ENCODE peak calls at places on chromosomes 3 and 15, in eight cellular contexts. W is GM12878, T is HCT116, C is HL-60, G is GM23338, B is HepG2, Y is SK-N-SH, Z is K562. I is an unnamed sample.

GRCh38 chr15:61393949-61394348 is 164.8 kb upstream of the RORA start:
- DNase-seq in W (no peak), T (no peak), C (no peak), G (no peak), B (no peak), Y (no peak), Z (no peak), I (no peak)

GRCh38 chr3:100073555-100074307 is 40.6 kb downstream of the FILIP1L start:
- DNase-seq in W (no peak), T (no peak), C (no peak), G (peak; percentile 58), B (no peak), Y (no peak), Z (no peak), I (no peak)

GRCh38 chr15:31811641-31812040 is 218.7 kb upstream of the CHRNA7 start:
- DNase-seq in W (no peak), T (no peak), C (no peak), G (no peak), B (no peak), Y (no peak), Z (no peak), I (no peak)

GRCh38 chr15:89034305-89034704 is 54.0 kb upstream of the ABHD2 start:
- DNase-seq in W (no peak), T (peak; percentile 29), C (no peak), G (no peak), B (peak; percentile 12), Y (no peak), Z (no peak), I (no peak)

GRCh38 chr3:187807086-187807862 is 62.0 kb upstream of the BCL6 start:
- DNase-seq in W (no peak), T (no peak), C (no peak), G (no peak), B (no peak), Y (no peak), Z (no peak), I (no peak)

GRCh38 chr3:41431386-41431785 is 232.1 kb downstream of the CTNNB1 start:
- DNase-seq in W (no peak), T (no peak), C (no peak), G (no peak), B (no peak), Y (no peak), Z (no peak), I (no peak)

GRCh38 chr3:193008654-193009053 is 91.0 kb upstream of the MB21D2 start:
- DNase-seq in W (no peak), T (no peak), C (no peak), G (no peak), B (no peak), Y (no peak), Z (no peak), I (no peak)

GRCh38 chr3:132344666-132345280 is 27.6 kb downstream of the ACP3 start:
- DNase-seq in W (no peak), T (peak; percentile 27), C (no peak), G (no peak), B (no peak), Y (no peak), Z (no peak), I (no peak)

GRCh38 chr3:198079771-198080520 is 119.9 kb downstream of the LMLN start:
- DNase-seq in W (no peak), T (peak; percentile 50), C (no peak), G (peak; percentile 63), B (no peak), Y (no peak), Z (peak; percentile 36), I (no peak)

GRCh38 chr15:80778964-80779657 is at the start of gene CEMIP:
- DNase-seq in W (no peak), T (peak; percentile 33), C (no peak), G (peak; percentile 90), B (peak; percentile 71), Y (peak; percentile 94), Z (peak; percentile 80), I (no peak)

GRCh38 chr3:175335229-175335628 is 476.1 kb downstream of the NAALADL2 start:
- DNase-seq in W (no peak), T (no peak), C (no peak), G (no peak), B (no peak), Y (no peak), Z (no peak), I (no peak)

GRCh38 chr15:25176616-25176923 is 221.8 kb downstream of the SNRPN start:
- DNase-seq in W (no peak), T (no peak), C (no peak), G (no peak), B (no peak), Y (peak; percentile 3), Z (no peak), I (no peak)

GRCh38 chr15:87672309-87672897 is 584.1 kb downstream of the NTRK3 start:
- DNase-seq in W (no peak), T (no peak), C (no peak), G (peak; percentile 79), B (no peak), Y (peak; percentile 27), Z (no peak), I (no peak)

GRCh38 chr15:67832965-67833503 is 6.8 kb downstream of the RNU6-1 start:
- DNase-seq in W (no peak), T (no peak), C (no peak), G (peak; percentile 84), B (no peak), Y (peak; percentile 71), Z (no peak), I (no peak)

GRCh38 chr15:63354771-63355650 is 26.6 kb downstream of the CA12 start:
- DNase-seq in W (no peak), T (no peak), C (no peak), G (no peak), B (no peak), Y (no peak), Z (no peak), I (no peak)

GRCh38 chr3:71489315-71489761 is 94.2 kb downstream of the FOXP1 start:
- DNase-seq in W (no peak), T (no peak), C (no peak), G (no peak), B (no peak), Y (no peak), Z (no peak), I (no peak)

GRCh38 chr15:72141171-72142084 is 23.2 kb downstream of the SENP8 start:
- DNase-seq in W (peak; percentile 87), T (no peak), C (no peak), G (no peak), B (peak; percentile 33), Y (no peak), Z (no peak), I (no peak)
- H3K27me3 ChIP-seq in W (no peaks in the 10 kb centered on the region), T (no peaks in the 10 kb centered on the region), C (no peaks in the 10 kb centered on the region), G (no peaks in the 10 kb centered on the region), B (peaks cover 2% of the 10 kb centered on the region), Y (no peaks in the 10 kb centered on the region), Z (no peaks in the 10 kb centered on the region), I (no peaks in the 10 kb centered on the region)

GRCh38 chr15:70539409-70539808 is 223.9 kb downstream of the UACA start:
- DNase-seq in W (no peak), T (no peak), C (no peak), G (no peak), B (no peak), Y (no peak), Z (no peak), I (no peak)
- TF ChIP-seq REST in W (no peak), T (no peak), C (no peak), G (no peak), B (no peak), Y (no peak), Z (no peak), I (no peak)

DNA sequence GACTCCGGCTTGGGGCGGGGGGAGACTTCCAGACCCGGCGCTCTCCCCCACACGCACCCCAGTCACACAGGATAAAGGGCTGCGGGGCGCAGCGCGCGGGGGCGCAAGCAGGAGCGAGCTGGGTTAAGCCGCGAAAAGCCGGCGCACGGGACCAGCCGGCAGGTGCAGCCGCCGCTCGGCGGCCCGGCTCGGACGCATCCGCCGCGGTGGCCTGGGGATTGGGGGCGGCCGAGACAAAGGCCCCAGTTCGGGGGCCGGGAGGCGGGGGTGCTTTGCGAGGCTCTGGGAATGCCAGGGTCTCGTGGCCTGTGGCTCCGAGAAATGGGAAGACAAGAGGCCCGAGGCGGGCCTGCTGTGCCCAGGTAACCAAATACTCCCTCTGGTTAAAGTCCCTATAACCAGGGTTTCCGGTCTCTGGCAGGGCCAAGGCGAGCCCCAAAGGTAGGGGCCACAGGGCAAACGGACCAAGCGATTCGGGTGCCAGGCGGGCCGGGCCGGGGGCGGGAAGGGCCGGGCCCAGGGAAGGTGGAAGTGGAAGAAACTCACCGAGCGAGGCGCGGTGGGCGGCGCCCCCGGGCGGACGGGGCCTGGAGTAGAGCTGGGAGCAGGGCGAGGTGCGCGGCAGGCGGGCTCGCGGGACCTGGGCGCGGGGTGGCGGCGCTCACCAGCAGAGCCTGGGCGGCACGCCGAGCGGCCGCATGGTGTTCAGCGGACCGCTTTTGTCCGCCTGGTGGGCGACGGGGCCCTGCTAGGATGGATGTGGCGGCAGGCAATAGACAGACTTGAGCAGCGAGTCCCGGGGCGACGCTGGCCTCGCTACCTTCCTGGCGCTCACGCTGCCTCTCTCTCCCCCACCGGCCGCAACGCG is at the start of gene GATA2:
- DNase-seq in W (no peak), T (no peak), C (peak; percentile 31), G (peak; percentile 68), B (no peak), Y (no peak), Z (no peak), I (no peak)
- H3K27me3 ChIP-seq in W (peaks cover 26% of the 10 kb centered on the region), T (no peaks in the 10 kb centered on the region), C (no peaks in the 10 kb centered on the region), G (peaks cover 100% of the 10 kb centered on the region), B (no peaks in the 10 kb centered on the region), Y (peaks cover 23% of the 10 kb centered on the region), Z (no peaks in the 10 kb centered on the region), I (no peaks in the 10 kb centered on the region)

GRCh38 chr3:51931756-51932155 is 9.9 kb downstream of the RRP9 start:
- DNase-seq in W (no peak), T (no peak), C (no peak), G (no peak), B (no peak), Y (no peak), Z (no peak), I (no peak)
- TF ChIP-seq REST in W (no peak), T (no peak), C (no peak), G (no peak), B (no peak), Y (no peak), Z (no peak), I (no peak)

GRCh38 chr3:126396536-126396935 is 1.8 kb downstream of the CFAP100 start:
- DNase-seq in W (no peak), T (no peak), C (no peak), G (no peak), B (no peak), Y (no peak), Z (no peak), I (no peak)
- H3K27me3 ChIP-seq in W (no peaks in the 10 kb centered on the region), T (no peaks in the 10 kb centered on the region), C (peaks cover 13% of the 10 kb centered on the region), G (peaks cover 39% of the 10 kb centered on the region), B (peaks cover 2% of the 10 kb centered on the region), Y (no peaks in the 10 kb centered on the region), Z (peaks cover 58% of the 10 kb centered on the region), I (peaks cover 5% of the 10 kb centered on the region)

DNA sequence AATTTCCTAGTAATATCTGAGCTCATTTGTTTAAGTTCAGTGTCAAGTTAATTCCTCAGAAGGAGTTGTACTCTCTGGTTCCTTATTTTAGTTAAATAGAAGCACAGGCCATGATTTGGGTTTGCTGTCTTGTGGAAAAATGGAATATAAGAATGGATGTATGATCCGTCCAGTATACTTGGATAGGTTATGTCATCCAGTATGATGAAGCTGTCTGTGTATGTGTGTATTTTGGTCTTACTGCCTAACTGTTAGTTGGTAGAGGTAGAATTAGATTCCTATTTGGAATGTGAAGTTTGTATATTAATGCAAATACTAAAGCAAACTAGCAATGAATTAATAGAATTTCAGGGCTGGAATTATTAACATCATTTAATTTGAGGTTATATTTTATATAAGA is 7.9 kb downstream of the KBTBD8 start:
- DNase-seq in W (no peak), T (no peak), C (no peak), G (no peak), B (no peak), Y (no peak), Z (no peak), I (no peak)
- TF ChIP-seq REST in W (no peak), T (no peak), C (no peak), G (no peak), B (no peak), Y (no peak), Z (no peak), I (no peak)

GRCh38 chr3:43997788-43998373 is 243.8 kb upstream of the TOPAZ1 start:
- DNase-seq in W (no peak), T (no peak), C (no peak), G (peak; percentile 59), B (no peak), Y (no peak), Z (no peak), I (no peak)
- H3K27me3 ChIP-seq in W (peaks cover 18% of the 10 kb centered on the region), T (peaks cover 25% of the 10 kb centered on the region), C (peaks cover 78% of the 10 kb centered on the region), G (peaks cover 74% of the 10 kb centered on the region), B (peaks cover 2% of the 10 kb centered on the region), Y (no peaks in the 10 kb centered on the region), Z (peaks cover 53% of the 10 kb centered on the region), I (peaks cover 45% of the 10 kb centered on the region)

I was measured in Panc1.